ENCODE peak calls at places on chromosome 19, in eight cellular contexts. C is stimulated activated CD4-positive, alpha-beta T cell treated with anti-CD3 and anti-CD28 coated beads, Interleukin-1b, Interleukin-23, amount 100 ng/mL, for 24 hours; Q is islet precursor cell; K is substantia nigra; X is EH; F is H54; M is heart left ventricle; G is breast epithelium. N is an unnamed sample.

GRCh38 chr19:49895566-49896297 is 955 bp downstream of the IL4I1 start:
- DNase-seq in G (no peak), M (no peak), Q (no peak), F (no peak), X (no peak), C (no peak), K (no peak), N (no peak)

GRCh38 chr19:50725932-50726230 is 2.7 kb downstream of the CLEC11A start:
- DNase-seq in M (no peak), K (no peak), X (no peak), G (no peak), C (no peak), Q (no peak), F (no peak), N (no peak)

GRCh38 chr19:8209965-8210659 is 942 bp downstream of the CERS4 start:
- DNase-seq in X (no peak), F (no peak), M (no peak), C (no peak), K (no peak), G (no peak), Q (peak), N (no peak)

GRCh38 chr19:35262101-35262761 is 6.5 kb upstream of the USF2 start:
- DNase-seq in Q (peak), X (no peak), F (peak), C (no peak), G (peak), K (no peak), M (no peak), N (no peak)

GRCh38 chr19:1987197-1988187 is 28.0 kb downstream of the BTBD2 start:
- DNase-seq in G (no peak), Q (no peak), M (no peak), C (no peak), F (no peak), X (no peak), K (no peak), N (no peak)

GRCh38 chr19:1304197-1304924 is 18.7 kb downstream of the EFNA2 start:
- DNase-seq in F (no peak), X (no peak), M (no peak), Q (no peak), G (no peak), C (no peak), K (no peak), N (no peak)

GRCh38 chr19:32539240-32539916 is 41.6 kb upstream of the PDCD5 start:
- DNase-seq in X (no peak), M (no peak), G (no peak), C (no peak), Q (no peak), K (no peak), F (no peak), N (no peak)

GRCh38 chr19:4098493-4098892 is 25.4 kb downstream of the MAP2K2 start:
- DNase-seq in G (no peak), X (no peak), K (peak), F (no peak), Q (no peak), C (no peak), M (peak), N (no peak)

GRCh38 chr19:1001538-1002166 is 1.4 kb downstream of the GRIN3B start:
- DNase-seq in Q (peak), G (no peak), K (no peak), M (peak), C (no peak), F (peak), X (peak), N (no peak)

GRCh38 chr19:16383584-16384161 is 59.0 kb downstream of the KLF2 start:
- DNase-seq in C (no peak), F (no peak), G (no peak), X (no peak), Q (no peak), M (no peak), K (no peak), N (no peak)

GRCh38 chr19:2034729-2035589 is 16.1 kb downstream of the MKNK2 start:
- DNase-seq in C (no peak), M (no peak), K (no peak), F (no peak), X (peak), G (no peak), Q (no peak), N (no peak)

GRCh38 chr19:633786-634639 is 676 bp upstream of the POLRMT start:
- DNase-seq in M (no peak), F (no peak), K (no peak), Q (peak), C (no peak), X (no peak), G (no peak), N (no peak)

N was measured in tibial nerve.